ENCODE peak calls at places on chromosomes 2 and 18, in nine cellular contexts. Y is hepatocyte; T is fibroblast of lung; E is tibial nerve; V is MM.1S; Z is uterus; G is CD8-positive, alpha-beta T cell; K is Peyer's patch; S is transverse colon. Q is an unnamed sample.

GRCh38 chr2:238947920-238948710 is 100.2 kb downstream of the TWIST2 start:
- DNase-seq in Y (no peak), T (peak; percentile 78), E (peak; percentile 37), V (peak; percentile 74), Z (peak; percentile 50), G (no peak), K (peak; percentile 44), S (no peak), Q (peak; percentile 60)

GRCh38 chr2:57536535-57537231 is 509.9 kb upstream of the VRK2 start:
- DNase-seq in Y (no peak), T (no peak), E (no peak), V (no peak), Z (no peak), G (no peak), K (no peak), S (no peak), Q (no peak)

GRCh38 chr2:173978447-173978846 is 13.3 kb upstream of the SP3 start:
- DNase-seq in Y (no peak), T (no peak), E (no peak), V (no peak), Z (no peak), G (no peak), K (no peak), S (no peak), Q (no peak)

GRCh38 chr2:213688129-213688528 is 403.9 kb downstream of the SPAG16 start:
- DNase-seq in Y (no peak), T (no peak), E (no peak), V (no peak), Z (no peak), G (no peak), K (no peak), S (no peak), Q (no peak)

GRCh38 chr2:86221066-86221684 is 21.9 kb downstream of the MRPL35 start:
- DNase-seq in Y (peak; percentile 73), T (peak; percentile 58), E (no peak), V (peak; percentile 18), Z (peak; percentile 63), G (peak; percentile 18), K (peak; percentile 70), S (peak; percentile 52), Q (no peak)

GRCh38 chr2:220930542-220931076 is 641.5 kb downstream of the EPHA4 start:
- DNase-seq in Y (no peak), T (peak; percentile 90), E (no peak), V (no peak), Z (no peak), G (no peak), K (no peak), S (no peak), Q (no peak)

GRCh38 chr2:149331023-149331400 is 625 bp downstream of the LYPD6 start:
- DNase-seq in Y (peak; percentile 27), T (no peak), E (no peak), V (no peak), Z (no peak), G (no peak), K (no peak), S (no peak), Q (no peak)

GRCh38 chr18:49094979-49095632 is 144.3 kb upstream of the SMAD7 start:
- DNase-seq in Y (no peak), T (peak; percentile 92), E (no peak), V (no peak), Z (no peak), G (no peak), K (no peak), S (no peak), Q (no peak)

GRCh38 chr2:15874311-15874710 is 66.0 kb upstream of the MYCN start:
- DNase-seq in Y (no peak), T (no peak), E (no peak), V (no peak), Z (no peak), G (no peak), K (no peak), S (no peak), Q (no peak)

GRCh38 chr2:195364015-195364965 is 292.7 kb upstream of the SLC39A10 start:
- DNase-seq in Y (no peak), T (peak; percentile 65), E (no peak), V (no peak), Z (no peak), G (no peak), K (no peak), S (no peak), Q (no peak)

GRCh38 chr18:44392933-44393332 is 287.8 kb upstream of the SETBP1 start:
- DNase-seq in Y (no peak), T (no peak), E (no peak), V (no peak), Z (no peak), G (no peak), K (no peak), S (no peak), Q (no peak)

GRCh38 chr2:44884231-44884630 is 57.3 kb upstream of the SIX3 start:
- DNase-seq in Y (no peak), T (no peak), E (no peak), V (no peak), Z (no peak), G (no peak), K (no peak), S (no peak), Q (no peak)

GRCh38 chr2:44883356-44883755 is 58.1 kb upstream of the SIX3 start:
- DNase-seq in Y (no peak), T (no peak), E (no peak), V (no peak), Z (no peak), G (no peak), K (no peak), S (no peak), Q (no peak)

GRCh38 chr2:44881856-44882255 is 59.6 kb upstream of the SIX3 start:
- DNase-seq in Y (no peak), T (no peak), E (no peak), V (no peak), Z (no peak), G (no peak), K (no peak), S (no peak), Q (no peak)

GRCh38 chr2:44886409-44886808 is 55.1 kb upstream of the SIX3 start:
- DNase-seq in Y (no peak), T (peak; percentile 4), E (no peak), V (no peak), Z (no peak), G (no peak), K (no peak), S (no peak), Q (no peak)

GRCh38 chr2:44884677-44885076 is 56.8 kb upstream of the SIX3 start:
- DNase-seq in Y (no peak), T (no peak), E (no peak), V (no peak), Z (no peak), G (no peak), K (no peak), S (no peak), Q (no peak)
- H3K27me3 ChIP-seq in Y (peaks cover 45% of the 10 kb centered on the region), T (peaks cover 9% of the 10 kb centered on the region), E (peaks cover 30% of the 10 kb centered on the region), V (no peaks in the 10 kb centered on the region), Z (no peaks in the 10 kb centered on the region), G (no peaks in the 10 kb centered on the region), K (no peaks in the 10 kb centered on the region), S (peaks cover 38% of the 10 kb centered on the region), Q (peaks cover 38% of the 10 kb centered on the region)

GRCh38 chr2:54088191-54088634 is 27.2 kb upstream of the ACYP2 start:
- DNase-seq in Y (peak; percentile 20), T (peak; percentile 29), E (no peak), V (no peak), Z (no peak), G (no peak), K (no peak), S (no peak), Q (no peak)
- H3K27ac ChIP-seq in Y (peak overlapping the region; percentile 5), T (no peak overlapping the region), E (no peak overlapping the region), V (no peak overlapping the region), Z (no peak overlapping the region), G (no peak overlapping the region), K (no peak overlapping the region), S (no peak overlapping the region), Q (no peak overlapping the region)

GRCh38 chr2:47569658-47570398 is 166.9 kb downstream of the MSH2 start:
- DNase-seq in Y (peak; percentile 57), T (no peak), E (no peak), V (peak; percentile 15), Z (no peak), G (no peak), K (no peak), S (no peak), Q (no peak)
- H3K4me3 ChIP-seq in Y (peak overlapping the region; percentile 69), T (no peak overlapping the region), E (peak overlapping the region; percentile 53), V (no peak overlapping the region), Z (no peak overlapping the region), G (no peak overlapping the region), K (no peak overlapping the region), S (peak overlapping the region; percentile 27), Q (no peak overlapping the region)

GRCh38 chr2:156322103-156322671 is 10.3 kb downstream of the NR4A2 start:
- DNase-seq in Y (no peak), T (no peak), E (no peak), V (no peak), Z (no peak), G (no peak), K (no peak), S (no peak), Q (no peak)
- H3K27me3 ChIP-seq in Y (peaks cover 68% of the 10 kb centered on the region), T (peaks cover 2% of the 10 kb centered on the region), E (peaks cover 8% of the 10 kb centered on the region), V (no peaks in the 10 kb centered on the region), Z (no peaks in the 10 kb centered on the region), G (peaks cover 34% of the 10 kb centered on the region), K (no peaks in the 10 kb centered on the region), S (peaks cover 53% of the 10 kb centered on the region), Q (peaks cover 32% of the 10 kb centered on the region)

GRCh38 chr2:197249771-197250397 is 60.7 kb downstream of the ANKRD44 start:
- DNase-seq in Y (no peak), T (no peak), E (no peak), V (no peak), Z (no peak), G (no peak), K (no peak), S (no peak), Q (no peak)
- H3K27ac ChIP-seq in Y (no peak overlapping the region), T (no peak overlapping the region), E (no peak overlapping the region), V (no peak overlapping the region), Z (no peak overlapping the region), G (no peak overlapping the region), K (no peak overlapping the region), S (no peak overlapping the region), Q (no peak overlapping the region)

DNA sequence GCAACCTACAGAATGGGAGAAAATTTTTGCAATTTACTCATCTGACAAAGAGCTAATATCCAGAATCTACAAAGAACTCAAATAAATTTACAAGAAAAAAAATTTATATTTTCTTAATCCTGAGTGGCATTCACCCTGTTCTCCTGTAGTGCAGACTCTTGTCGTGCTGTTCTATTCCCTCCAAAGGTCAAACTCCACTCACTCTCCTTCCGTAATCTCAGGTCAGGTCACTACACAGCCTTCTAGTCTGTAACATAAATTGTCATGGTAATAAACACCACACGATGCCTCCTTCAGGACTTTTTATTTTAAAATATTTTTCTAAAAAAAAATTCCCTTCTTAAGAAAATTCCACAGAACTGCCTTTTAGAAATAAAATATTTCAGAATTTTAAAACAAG is 417.9 kb upstream of the GCFC2 start:
- DNase-seq in Y (peak; percentile 19), T (no peak), E (no peak), V (no peak), Z (no peak), G (no peak), K (peak; percentile 63), S (no peak), Q (no peak)
- H3K4me3 ChIP-seq in Y (no peak overlapping the region), T (no peak overlapping the region), E (no peak overlapping the region), V (no peak overlapping the region), Z (no peak overlapping the region), G (no peak overlapping the region), K (no peak overlapping the region), S (no peak overlapping the region), Q (no peak overlapping the region)

GRCh38 chr2:29725610-29726009 is 195.8 kb downstream of the ALK start:
- DNase-seq in Y (no peak), T (no peak), E (no peak), V (no peak), Z (no peak), G (no peak), K (no peak), S (no peak), Q (no peak)
- H3K27me3 ChIP-seq in Y (no peaks in the 10 kb centered on the region), T (peaks cover 2% of the 10 kb centered on the region), E (no peaks in the 10 kb centered on the region), V (no peaks in the 10 kb centered on the region), Z (no peaks in the 10 kb centered on the region), G (no peaks in the 10 kb centered on the region), K (no peaks in the 10 kb centered on the region), S (no peaks in the 10 kb centered on the region), Q (no peaks in the 10 kb centered on the region)

Q was measured in upper lobe of right lung.